ENCODE peak calls at places on chromosomes 11 and 22, in five cellular contexts. One of them, this sample, is unnamed.

GRCh38 chr11:57360991-57361390 is 20.0 kb downstream of the PRG3 start:
- DNase-seq in esophagus squamous epithelium: no peak
- DNase-seq in DND-41: no peak
- DNase-seq in right cardiac atrium: no peak
- DNase-seq in CD8-positive, alpha-beta T cell: no peak
- DNase-seq in this sample: no peak

GRCh38 chr11:69526453-69526810 is 45.0 kb downstream of the LINC01488 start:
- DNase-seq in esophagus squamous epithelium: no peak
- DNase-seq in DND-41: no peak
- DNase-seq in right cardiac atrium: no peak
- DNase-seq in CD8-positive, alpha-beta T cell: no peak
- DNase-seq in this sample: no peak

GRCh38 chr11:114102993-114103896 is 43.7 kb downstream of the ZBTB16 start:
- DNase-seq in esophagus squamous epithelium: no peak
- DNase-seq in DND-41: peak; percentile 70
- DNase-seq in right cardiac atrium: no peak
- DNase-seq in CD8-positive, alpha-beta T cell: no peak
- DNase-seq in this sample: no peak

GRCh38 chr11:1565173-1565903 is 6.7 kb downstream of the DUSP8 start:
- DNase-seq in esophagus squamous epithelium: no peak
- DNase-seq in DND-41: no peak
- DNase-seq in right cardiac atrium: no peak
- DNase-seq in CD8-positive, alpha-beta T cell: no peak
- DNase-seq in this sample: no peak

GRCh38 chr11:70912226-70912840 is 340.0 kb downstream of the SHANK2 start:
- DNase-seq in esophagus squamous epithelium: no peak
- DNase-seq in DND-41: no peak
- DNase-seq in right cardiac atrium: no peak
- DNase-seq in CD8-positive, alpha-beta T cell: no peak
- DNase-seq in this sample: no peak

GRCh38 chr11:61963016-61963281 is 4.5 kb downstream of the FTH1 start:
- DNase-seq in esophagus squamous epithelium: no peak
- DNase-seq in DND-41: no peak
- DNase-seq in right cardiac atrium: no peak
- DNase-seq in CD8-positive, alpha-beta T cell: no peak
- DNase-seq in this sample: no peak

GRCh38 chr11:126716456-126717083 is 284.0 kb downstream of the KIRREL3 start:
- DNase-seq in esophagus squamous epithelium: no peak
- DNase-seq in DND-41: peak; percentile 65
- DNase-seq in right cardiac atrium: no peak
- DNase-seq in CD8-positive, alpha-beta T cell: no peak
- DNase-seq in this sample: peak; percentile 33

GRCh38 chr11:128587415-128587814 is at the start of gene ETS1:
- DNase-seq in esophagus squamous epithelium: no peak
- DNase-seq in DND-41: no peak
- DNase-seq in right cardiac atrium: peak; percentile 69
- DNase-seq in CD8-positive, alpha-beta T cell: no peak
- DNase-seq in this sample: no peak

GRCh38 chr11:119236490-119236889 is 30.4 kb downstream of the CBL start:
- DNase-seq in esophagus squamous epithelium: no peak
- DNase-seq in DND-41: no peak
- DNase-seq in right cardiac atrium: no peak
- DNase-seq in CD8-positive, alpha-beta T cell: no peak
- DNase-seq in this sample: no peak

GRCh38 chr11:121249039-121249663 is 43.4 kb upstream of the SC5D start:
- DNase-seq in esophagus squamous epithelium: no peak
- DNase-seq in DND-41: no peak
- DNase-seq in right cardiac atrium: no peak
- DNase-seq in CD8-positive, alpha-beta T cell: no peak
- DNase-seq in this sample: no peak

GRCh38 chr11:77081381-77081851 is 14.6 kb downstream of the CAPN5 start:
- DNase-seq in esophagus squamous epithelium: no peak
- DNase-seq in DND-41: no peak
- DNase-seq in right cardiac atrium: peak; percentile 45
- DNase-seq in CD8-positive, alpha-beta T cell: no peak
- DNase-seq in this sample: no peak

GRCh38 chr22:22927888-22928665 is 40.5 kb downstream of the IGLL5 start:
- DNase-seq in esophagus squamous epithelium: no peak
- DNase-seq in DND-41: peak; percentile 57
- DNase-seq in right cardiac atrium: peak; percentile 31
- DNase-seq in CD8-positive, alpha-beta T cell: no peak
- DNase-seq in this sample: no peak
- H3K4me3 ChIP-seq in esophagus squamous epithelium: no peak overlapping the region
- H3K4me3 ChIP-seq in DND-41: no peak overlapping the region
- H3K4me3 ChIP-seq in right cardiac atrium: no peak overlapping the region
- H3K4me3 ChIP-seq in CD8-positive, alpha-beta T cell: no peak overlapping the region
- H3K4me3 ChIP-seq in this sample: no peak overlapping the region

GRCh38 chr11:18618341-18619025 is 15.7 kb downstream of the SPTY2D1 start:
- DNase-seq in esophagus squamous epithelium: no peak
- DNase-seq in DND-41: no peak
- DNase-seq in right cardiac atrium: no peak
- DNase-seq in CD8-positive, alpha-beta T cell: no peak
- DNase-seq in this sample: no peak

GRCh38 chr11:18615628-18616392 is 16.2 kb downstream of the MISFA start:
- DNase-seq in esophagus squamous epithelium: no peak
- DNase-seq in DND-41: no peak
- DNase-seq in right cardiac atrium: no peak
- DNase-seq in CD8-positive, alpha-beta T cell: no peak
- DNase-seq in this sample: no peak

GRCh38 chr11:18612394-18612793 is 12.8 kb downstream of the MISFA start:
- DNase-seq in esophagus squamous epithelium: no peak
- DNase-seq in DND-41: no peak
- DNase-seq in right cardiac atrium: no peak
- DNase-seq in CD8-positive, alpha-beta T cell: no peak
- DNase-seq in this sample: no peak

GRCh38 chr11:18614667-18615066 is 15.1 kb downstream of the MISFA start:
- DNase-seq in esophagus squamous epithelium: no peak
- DNase-seq in DND-41: no peak
- DNase-seq in right cardiac atrium: no peak
- DNase-seq in CD8-positive, alpha-beta T cell: no peak
- DNase-seq in this sample: no peak

GRCh38 chr11:18617688-18618340 is 16.3 kb downstream of the SPTY2D1 start:
- DNase-seq in esophagus squamous epithelium: no peak
- DNase-seq in DND-41: peak; percentile 77
- DNase-seq in right cardiac atrium: no peak
- DNase-seq in CD8-positive, alpha-beta T cell: peak; percentile 24
- DNase-seq in this sample: no peak
- H3K4me3 ChIP-seq in esophagus squamous epithelium: no peak overlapping the region
- H3K4me3 ChIP-seq in DND-41: no peak overlapping the region
- H3K4me3 ChIP-seq in right cardiac atrium: no peak overlapping the region
- H3K4me3 ChIP-seq in CD8-positive, alpha-beta T cell: no peak overlapping the region
- H3K4me3 ChIP-seq in this sample: no peak overlapping the region

GRCh38 chr22:40178417-40179409 is 988 bp downstream of the TNRC6B start:
- DNase-seq in esophagus squamous epithelium: no peak
- DNase-seq in DND-41: peak; percentile 69
- DNase-seq in right cardiac atrium: no peak
- DNase-seq in CD8-positive, alpha-beta T cell: no peak
- DNase-seq in this sample: no peak

GRCh38 chr22:40182231-40182835 is 4.6 kb downstream of the TNRC6B start:
- DNase-seq in esophagus squamous epithelium: no peak
- DNase-seq in DND-41: no peak
- DNase-seq in right cardiac atrium: no peak
- DNase-seq in CD8-positive, alpha-beta T cell: no peak
- DNase-seq in this sample: no peak

GRCh38 chr22:40179535-40179934 is 1.8 kb downstream of the TNRC6B start:
- DNase-seq in esophagus squamous epithelium: no peak
- DNase-seq in DND-41: no peak
- DNase-seq in right cardiac atrium: no peak
- DNase-seq in CD8-positive, alpha-beta T cell: no peak
- DNase-seq in this sample: no peak

GRCh38 chr22:40181323-40181722 is 3.6 kb downstream of the TNRC6B start:
- DNase-seq in esophagus squamous epithelium: no peak
- DNase-seq in DND-41: no peak
- DNase-seq in right cardiac atrium: no peak
- DNase-seq in CD8-positive, alpha-beta T cell: no peak
- DNase-seq in this sample: no peak

DNA sequence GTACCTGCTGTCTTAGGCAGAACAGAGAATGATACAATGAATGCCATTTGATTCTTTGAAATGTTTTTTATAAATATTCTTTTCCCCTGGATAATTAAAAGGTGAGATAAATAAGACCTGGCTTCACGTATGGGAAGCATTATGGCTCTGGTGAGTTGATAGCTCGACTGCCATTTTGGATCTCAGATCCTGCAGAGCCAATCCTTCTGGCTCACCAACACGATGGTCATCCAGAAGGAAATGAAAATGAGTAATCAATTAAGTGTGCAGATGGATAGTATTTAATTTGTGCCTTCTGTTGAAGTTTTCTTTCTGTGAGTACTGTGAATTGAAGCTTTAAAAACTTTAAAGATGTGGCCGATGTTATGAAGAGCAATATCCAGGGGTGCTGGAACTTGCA is 2.7 kb downstream of the TNRC6B start:
- DNase-seq in esophagus squamous epithelium: no peak
- DNase-seq in DND-41: no peak
- DNase-seq in right cardiac atrium: no peak
- DNase-seq in CD8-positive, alpha-beta T cell: no peak
- DNase-seq in this sample: no peak
- H3K4me3 ChIP-seq in esophagus squamous epithelium: peak overlapping the region; percentile 67
- H3K4me3 ChIP-seq in DND-41: no peak overlapping the region
- H3K4me3 ChIP-seq in right cardiac atrium: peak overlapping the region; percentile 38
- H3K4me3 ChIP-seq in CD8-positive, alpha-beta T cell: peak overlapping the region; percentile 7
- H3K4me3 ChIP-seq in this sample: no peak overlapping the region

GRCh38 chr11:35014352-35014751 is 97.9 kb downstream of the PDHX start:
- DNase-seq in esophagus squamous epithelium: no peak
- DNase-seq in DND-41: no peak
- DNase-seq in right cardiac atrium: no peak
- DNase-seq in CD8-positive, alpha-beta T cell: no peak
- DNase-seq in this sample: no peak
- H3K4me3 ChIP-seq in esophagus squamous epithelium: no peak overlapping the region
- H3K4me3 ChIP-seq in DND-41: no peak overlapping the region
- H3K4me3 ChIP-seq in right cardiac atrium: no peak overlapping the region
- H3K4me3 ChIP-seq in CD8-positive, alpha-beta T cell: no peak overlapping the region
- H3K4me3 ChIP-seq in this sample: no peak overlapping the region

DNA sequence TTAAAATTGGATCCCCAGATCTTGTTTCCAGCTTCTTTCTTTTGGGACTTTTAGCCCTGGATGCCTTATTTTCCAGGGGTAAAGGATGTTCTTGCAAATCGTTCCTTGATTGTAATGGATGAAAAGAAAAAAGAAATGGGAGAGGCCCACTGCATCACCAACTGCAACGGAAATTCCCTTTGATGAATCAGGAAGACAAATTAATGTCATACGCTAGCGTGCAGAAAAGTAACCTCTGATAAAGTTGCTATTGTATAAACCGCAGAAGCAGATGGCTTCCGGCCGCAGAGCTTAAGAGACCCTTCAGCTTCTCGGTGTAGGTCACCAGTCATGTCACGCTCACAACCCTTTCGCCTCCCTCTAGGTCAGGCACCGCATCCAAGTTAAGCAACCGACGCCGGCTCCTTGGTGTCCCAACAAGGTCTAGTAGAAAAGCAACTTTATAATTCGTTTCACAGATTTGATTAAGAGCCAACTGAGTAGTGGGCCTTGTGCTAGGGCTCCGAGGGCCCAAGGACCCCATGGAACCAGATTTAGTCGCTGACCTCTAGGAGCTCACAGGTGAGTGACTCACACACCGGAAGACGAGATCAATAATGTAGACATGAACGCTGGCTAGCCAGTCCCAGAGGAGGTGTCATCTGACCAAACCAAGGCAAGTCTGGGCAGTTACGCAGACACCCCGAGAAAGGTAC is 1.3 kb upstream of the ZFP91 start:
- DNase-seq in esophagus squamous epithelium: peak; percentile 75
- DNase-seq in DND-41: peak; percentile 77
- DNase-seq in right cardiac atrium: peak; percentile 76
- DNase-seq in CD8-positive, alpha-beta T cell: peak; percentile 57
- DNase-seq in this sample: no peak
- H3K4me3 ChIP-seq in esophagus squamous epithelium: peak overlapping the region; percentile 97
- H3K4me3 ChIP-seq in DND-41: peak overlapping the region; percentile 79
- H3K4me3 ChIP-seq in right cardiac atrium: peak overlapping the region; percentile 87
- H3K4me3 ChIP-seq in CD8-positive, alpha-beta T cell: peak overlapping the region; percentile 99
- H3K4me3 ChIP-seq in this sample: peak overlapping the region; percentile 43

DNA sequence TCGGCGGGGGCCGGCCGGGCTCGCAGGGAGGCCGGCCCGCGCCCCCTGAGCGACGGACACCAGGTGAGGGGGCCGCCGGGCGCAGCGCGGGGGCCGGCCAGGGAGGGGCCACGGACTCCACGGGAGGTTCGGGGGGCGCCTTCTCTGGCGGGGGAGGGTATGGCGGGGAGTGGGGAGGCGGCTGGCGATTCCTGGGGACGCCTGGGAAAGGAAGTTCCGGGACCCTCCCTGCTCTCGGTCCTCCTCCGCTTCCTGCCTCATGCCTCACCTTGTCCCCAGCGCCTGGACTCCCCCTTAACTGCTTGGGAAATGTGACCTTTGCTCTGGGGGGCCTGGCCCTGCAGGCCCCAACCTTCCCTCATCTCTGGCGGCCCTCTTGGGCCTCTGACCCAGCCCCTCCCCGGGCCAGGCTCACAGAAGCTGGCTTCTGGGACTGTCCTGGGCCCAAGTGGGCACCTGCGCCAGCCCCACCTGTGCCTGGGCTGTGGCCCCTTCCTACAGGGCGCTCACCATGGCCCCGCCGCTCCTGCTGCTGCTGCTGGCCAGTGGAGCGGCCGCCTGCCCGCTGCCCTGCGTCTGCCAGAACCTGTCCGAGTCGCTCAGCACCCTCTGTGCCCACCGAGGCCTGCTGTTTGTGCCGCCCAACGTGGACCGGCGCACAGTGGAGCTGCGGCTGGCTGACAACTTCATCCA is 516 bp downstream of the LRFN4 start:
- DNase-seq in esophagus squamous epithelium: no peak
- DNase-seq in DND-41: peak; percentile 45
- DNase-seq in right cardiac atrium: peak; percentile 65
- DNase-seq in CD8-positive, alpha-beta T cell: no peak
- DNase-seq in this sample: no peak
- H3K4me3 ChIP-seq in esophagus squamous epithelium: peak overlapping the region; percentile 86
- H3K4me3 ChIP-seq in DND-41: peak overlapping the region; percentile 86
- H3K4me3 ChIP-seq in right cardiac atrium: peak overlapping the region; percentile 37
- H3K4me3 ChIP-seq in CD8-positive, alpha-beta T cell: no peak overlapping the region
- H3K4me3 ChIP-seq in this sample: peak overlapping the region; percentile 75

This sample was measured in iPS DF 6.9.